ENCODE peak calls at places on chromosomes 1 and 21, in nine cellular contexts. W is D341Med, G is HEK293T, O is HS-27A, Z is ACHN, M is NCI-H1930, A is fibroblast of the aortic adventitia, E is cardiac fibroblast, C is ELR. I is an unnamed sample.

GRCh38 chr1:47180603-47181094 is 9.2 kb downstream of the PDZK1IP1 start:
- DNase-seq in G (no peak), A (peak), Z (no peak), C (no peak), E (peak), W (no peak), O (no peak), M (no peak), I (no peak)

GRCh38 chr21:42225571-42226155 is 6.7 kb downstream of the ABCG1 start:
- DNase-seq in G (no peak), M (no peak), W (no peak), A (no peak), O (no peak), C (no peak), E (no peak), Z (no peak), I (no peak)

GRCh38 chr21:15063821-15064575 is 802 bp downstream of the NRIP1 start:
- DNase-seq in O (no peak), A (peak), G (peak), W (no peak), C (peak), E (peak), Z (no peak), M (no peak), I (no peak)

GRCh38 chr21:35427320-35428040 is 378.4 kb upstream of the RUNX1 start:
- DNase-seq in Z (no peak), E (peak), W (no peak), G (no peak), M (no peak), C (no peak), A (peak), O (no peak), I (no peak)

GRCh38 chr1:6580588-6581270 is 935 bp downstream of the ZBTB48 start:
- DNase-seq in E (no peak), W (no peak), O (no peak), G (peak), C (peak), M (no peak), Z (no peak), A (no peak), I (peak)

GRCh38 chr1:176779655-176780328 is 316.8 kb downstream of the PAPPA2 start:
- DNase-seq in C (no peak), O (no peak), M (no peak), E (no peak), A (no peak), G (no peak), Z (no peak), W (no peak), I (no peak)

GRCh38 chr1:101474039-101474665 is 237.3 kb downstream of the S1PR1 start:
- DNase-seq in E (no peak), O (no peak), C (peak), G (peak), M (no peak), W (peak), A (no peak), Z (peak), I (peak)

GRCh38 chr1:9494936-9495758 is 44.1 kb upstream of the SLC25A33 start:
- DNase-seq in Z (peak), C (peak), O (no peak), W (peak), E (peak), G (peak), M (peak), A (peak), I (peak)